ENCODE peak calls at places on chromosome 12, in seven cellular contexts. One of them, this sample, is unnamed.

GRCh38 chr12:108637631-108638030 is 3.9 kb upstream of the SELPLG start:
- DNase-seq in upper lobe of right lung: no peak
- DNase-seq in fibroblast of lung: no peak
- DNase-seq in HS-27A: no peak
- DNase-seq in NCI-H1105: no peak
- DNase-seq in MM.1S: no peak
- DNase-seq in IMR-90: no peak
- DNase-seq in this sample: no peak

GRCh38 chr12:88432536-88433462 is 147.5 kb downstream of the KITLG start:
- DNase-seq in upper lobe of right lung: no peak
- DNase-seq in IMR-90: peak
- DNase-seq in fibroblast of lung: peak
- DNase-seq in MM.1S: no peak
- DNase-seq in NCI-H1105: no peak
- DNase-seq in HS-27A: no peak
- DNase-seq in this sample: no peak

GRCh38 chr12:57128519-57129247 is 400 bp downstream of the LRP1 start:
- DNase-seq in MM.1S: no peak
- DNase-seq in IMR-90: no peak
- DNase-seq in NCI-H1105: no peak
- DNase-seq in HS-27A: no peak
- DNase-seq in fibroblast of lung: no peak
- DNase-seq in upper lobe of right lung: no peak
- DNase-seq in this sample: peak

GRCh38 chr12:77049767-77050353 is 15.5 kb downstream of the E2F7 start:
- DNase-seq in upper lobe of right lung: no peak
- DNase-seq in HS-27A: no peak
- DNase-seq in fibroblast of lung: peak
- DNase-seq in IMR-90: peak
- DNase-seq in NCI-H1105: peak
- DNase-seq in MM.1S: peak
- DNase-seq in this sample: no peak

GRCh38 chr12:765861-766260 is 13.5 kb downstream of the WNK1 start:
- DNase-seq in fibroblast of lung: no peak
- DNase-seq in MM.1S: no peak
- DNase-seq in HS-27A: no peak
- DNase-seq in upper lobe of right lung: no peak
- DNase-seq in NCI-H1105: no peak
- DNase-seq in IMR-90: no peak
- DNase-seq in this sample: no peak

GRCh38 chr12:8970432-8970831 is 18.9 kb upstream of the KLRG1 start:
- DNase-seq in IMR-90: no peak
- DNase-seq in MM.1S: no peak
- DNase-seq in NCI-H1105: no peak
- DNase-seq in upper lobe of right lung: no peak
- DNase-seq in fibroblast of lung: no peak
- DNase-seq in HS-27A: no peak
- DNase-seq in this sample: no peak

GRCh38 chr12:76666272-76666845 is 97.6 kb upstream of the ZDHHC17 start:
- DNase-seq in NCI-H1105: peak
- DNase-seq in MM.1S: no peak
- DNase-seq in HS-27A: no peak
- DNase-seq in IMR-90: no peak
- DNase-seq in upper lobe of right lung: no peak
- DNase-seq in fibroblast of lung: no peak
- DNase-seq in this sample: peak

GRCh38 chr12:13187399-13187798 is 9.1 kb upstream of the EMP1 start:
- DNase-seq in HS-27A: no peak
- DNase-seq in upper lobe of right lung: no peak
- DNase-seq in fibroblast of lung: peak
- DNase-seq in MM.1S: no peak
- DNase-seq in IMR-90: peak
- DNase-seq in NCI-H1105: no peak
- DNase-seq in this sample: peak

GRCh38 chr12:106358410-106359241 is 1.1 kb downstream of the POLR3B start:
- DNase-seq in NCI-H1105: no peak
- DNase-seq in MM.1S: no peak
- DNase-seq in fibroblast of lung: peak
- DNase-seq in HS-27A: peak
- DNase-seq in IMR-90: peak
- DNase-seq in upper lobe of right lung: peak
- DNase-seq in this sample: no peak

GRCh38 chr12:96902076-96902475 is 5.0 kb upstream of the NEDD1 start:
- DNase-seq in MM.1S: peak
- DNase-seq in HS-27A: no peak
- DNase-seq in IMR-90: no peak
- DNase-seq in upper lobe of right lung: no peak
- DNase-seq in NCI-H1105: no peak
- DNase-seq in fibroblast of lung: no peak
- DNase-seq in this sample: no peak

GRCh38 chr12:84843588-84844144 is 68.9 kb downstream of the SLC6A15 start:
- DNase-seq in HS-27A: no peak
- DNase-seq in NCI-H1105: no peak
- DNase-seq in fibroblast of lung: no peak
- DNase-seq in MM.1S: no peak
- DNase-seq in upper lobe of right lung: no peak
- DNase-seq in IMR-90: no peak
- DNase-seq in this sample: no peak

This sample was measured in islet precursor cell.